ENCODE peak calls at places on chromosome 9, in ten cellular contexts. E is pancreas; D is M059J; T is GM23248; B is HFFc6; Q is left ventricle myocardium inferior; O is CD8-positive, alpha-beta memory T cell; Y is occipital lobe; S is stomach; A is aorta. X is an unnamed sample.

GRCh38 chr9:90044710-90045151 is 439.9 kb downstream of the GADD45G start:
- DNase-seq in A (no peak), E (no peak), D (peak; percentile 87), S (no peak), Y (no peak), B (no peak), Q (no peak), O (no peak), T (peak; percentile 47), X (no peak)

GRCh38 chr9:29691758-29692407 is 2118.6 kb upstream of the C9orf72 start:
- DNase-seq in E (peak; percentile 16), D (peak; percentile 26), A (no peak), B (peak; percentile 3), Q (no peak), O (no peak), Y (no peak), T (no peak), S (no peak), X (no peak)

GRCh38 chr9:116337015-116337414 is 183.4 kb downstream of the PAPPA start:
- DNase-seq in T (peak; percentile 74), A (no peak), Q (no peak), Y (no peak), O (no peak), S (no peak), D (peak; percentile 46), E (no peak), B (peak; percentile 54), X (no peak)

GRCh38 chr9:94801685-94802084 is 75.2 kb downstream of the AOPEP start:
- DNase-seq in Y (no peak), D (peak; percentile 80), E (no peak), S (no peak), B (peak; percentile 47), Q (no peak), T (peak; percentile 63), O (no peak), A (no peak), X (no peak)

GRCh38 chr9:6545017-6545691 is 100.4 kb downstream of the GLDC start:
- DNase-seq in S (no peak), E (no peak), Y (no peak), A (no peak), B (no peak), T (no peak), D (no peak), Q (no peak), O (no peak), X (no peak)

GRCh38 chr9:95852059-95853032 is 23.1 kb upstream of the ERCC6L2 start:
- DNase-seq in D (peak; percentile 77), B (peak; percentile 70), E (no peak), A (no peak), Q (no peak), O (no peak), Y (no peak), T (peak; percentile 75), S (no peak), X (no peak)

GRCh38 chr9:36991516-36992134 is 42.4 kb downstream of the PAX5 start:
- DNase-seq in E (no peak), Y (no peak), T (no peak), O (no peak), Q (no peak), A (no peak), D (no peak), B (no peak), S (peak; percentile 31), X (no peak)

GRCh38 chr9:137710751-137711150 is 91.9 kb downstream of the EHMT1 start:
- DNase-seq in B (no peak), D (no peak), A (no peak), Y (no peak), O (no peak), E (no peak), Q (no peak), T (no peak), S (no peak), X (no peak)

GRCh38 chr9:109968702-109969450 is 188.9 kb downstream of the PALM2AKAP2 start:
- DNase-seq in E (no peak), A (no peak), Y (no peak), Q (no peak), D (peak; percentile 30), B (peak; percentile 35), S (no peak), O (no peak), T (peak; percentile 17), X (no peak)

GRCh38 chr9:79694676-79695400 is 123.1 kb downstream of the TLE4 start:
- DNase-seq in Q (no peak), E (no peak), A (no peak), S (no peak), O (no peak), D (peak; percentile 88), Y (no peak), B (peak; percentile 80), T (peak; percentile 78), X (no peak)

GRCh38 chr9:109166771-109167601 is at the start of gene FRRS1L:
- DNase-seq in Y (peak; percentile 55), B (no peak), E (no peak), S (no peak), T (peak; percentile 27), Q (no peak), D (no peak), O (no peak), A (no peak), X (no peak)

GRCh38 chr9:76419782-76420380 is 25.7 kb upstream of the RFK start:
- DNase-seq in B (peak; percentile 28), S (no peak), O (no peak), D (no peak), A (no peak), Q (no peak), E (no peak), T (peak; percentile 48), Y (no peak), X (no peak)

GRCh38 chr9:135701067-135701967 is 668 bp upstream of the KCNT1 start:
- DNase-seq in Q (no peak), A (no peak), B (no peak), S (no peak), O (no peak), Y (no peak), E (no peak), T (peak; percentile 26), D (no peak), X (no peak)

GRCh38 chr9:135136991-135137390 is 49.5 kb downstream of the OLFM1 start:
- DNase-seq in T (no peak), B (no peak), Y (no peak), Q (no peak), O (no peak), E (no peak), D (no peak), A (no peak), S (no peak), X (no peak)

GRCh38 chr9:136169495-136169894 is 35.4 kb downstream of the LHX3 start:
- DNase-seq in D (no peak), Q (no peak), B (no peak), S (no peak), O (no peak), Y (no peak), A (no peak), E (no peak), T (no peak), X (no peak)

GRCh38 chr9:89463986-89464901 is 33.7 kb downstream of the SEMA4D start:
- DNase-seq in D (peak; percentile 86), S (peak; percentile 47), E (no peak), A (peak; percentile 30), B (no peak), Q (no peak), O (peak; percentile 70), Y (no peak), T (no peak), X (no peak)

X was measured in left cardiac atrium.